ENCODE peak calls at places on chromosomes 6 and 20, in six cellular contexts. F is H1, M is brain microvascular endothelial cell, Q is stomach, U is neural progenitor cell, D is heart right ventricle. E is an unnamed sample.

GRCh38 chr6:36376742-36377141 is 10.7 kb downstream of the ETV7 start:
- DNase-seq in U (no peak), D (no peak), F (no peak), M (no peak), Q (no peak), E (no peak)

GRCh38 chr20:24111858-24112257 is 123.3 kb upstream of the GGTLC1 start:
- DNase-seq in U (no peak), D (no peak), F (no peak), Q (no peak), M (no peak), E (no peak)

GRCh38 chr6:90466191-90466940 is 120.5 kb downstream of the MAP3K7 start:
- DNase-seq in U (peak), D (no peak), M (peak), F (no peak), Q (no peak), E (no peak)

GRCh38 chr6:166958926-166959861 is 2.8 kb upstream of the RNASET2 start:
- DNase-seq in M (no peak), F (no peak), Q (no peak), U (no peak), D (peak), E (no peak)

GRCh38 chr6:16836186-16836981 is 75.1 kb upstream of the ATXN1 start:
- DNase-seq in Q (no peak), D (peak), F (no peak), U (peak), M (no peak), E (no peak)

GRCh38 chr6:158270389-158271127 is 41.7 kb upstream of the TULP4 start:
- DNase-seq in D (peak), U (no peak), F (no peak), Q (no peak), M (no peak), E (no peak)

GRCh38 chr6:121590941-121591340 is 155.5 kb downstream of the GJA1 start:
- DNase-seq in D (no peak), U (no peak), F (no peak), Q (no peak), M (no peak), E (no peak)

GRCh38 chr6:7267071-7267470 is 45.9 kb downstream of the SSR1 start:
- DNase-seq in M (no peak), U (no peak), F (peak), D (no peak), Q (no peak), E (no peak)

GRCh38 chr6:159037746-159038290 is 7.0 kb downstream of the TAGAP start:
- DNase-seq in M (no peak), U (no peak), D (no peak), Q (no peak), F (no peak), E (no peak)

GRCh38 chr6:80769101-80769500 is 662.6 kb downstream of the BCKDHB start:
- DNase-seq in M (peak), U (no peak), Q (no peak), D (no peak), F (no peak), E (no peak)

GRCh38 chr6:27545271-27546046 is 72.6 kb upstream of the ZNF184 start:
- DNase-seq in D (no peak), Q (no peak), U (peak), M (peak), F (peak), E (no peak)

GRCh38 chr6:3755637-3756515 is 4.4 kb upstream of the PXDC1 start:
- DNase-seq in U (peak), Q (no peak), F (no peak), D (no peak), M (no peak), E (no peak)

GRCh38 chr20:10982692-10983091 is 308.9 kb upstream of the JAG1 start:
- DNase-seq in Q (no peak), M (peak), U (no peak), F (no peak), D (peak), E (peak)

GRCh38 chr6:26554669-26555504 is 16.7 kb downstream of the HMGN4 start:
- DNase-seq in M (peak), U (peak), F (peak), Q (no peak), D (no peak), E (no peak)

GRCh38 chr6:169420912-169421543 is 167.4 kb upstream of the THBS2 start:
- DNase-seq in D (no peak), Q (peak), M (peak), F (no peak), U (peak), E (no peak)

GRCh38 chr6:34834789-34835518 is 43.1 kb downstream of the BLTP3A start:
- DNase-seq in M (peak), U (no peak), F (no peak), D (no peak), Q (no peak), E (no peak)

GRCh38 chr6:43547202-43547601 is 28.6 kb downstream of the XPO5 start:
- DNase-seq in D (no peak), M (no peak), F (no peak), Q (no peak), U (no peak), E (no peak)

GRCh38 chr6:14074723-14075503 is 42.7 kb upstream of the CD83 start:
- DNase-seq in F (no peak), Q (no peak), U (no peak), D (peak), M (peak), E (no peak)

GRCh38 chr6:90375681-90376439 is 79.2 kb upstream of the BACH2 start:
- DNase-seq in M (peak), Q (no peak), U (no peak), D (peak), F (no peak), E (no peak)

GRCh38 chr6:36590237-36590636 is 3.9 kb upstream of the SRSF3 start:
- DNase-seq in D (no peak), M (peak), F (no peak), Q (no peak), U (no peak), E (no peak)

GRCh38 chr20:33909331-33909921 is 84.3 kb upstream of the RALY start:
- DNase-seq in F (no peak), D (no peak), Q (peak), U (no peak), M (peak), E (no peak)

GRCh38 chr6:15997751-15998388 is 131.0 kb upstream of the MYLIP start:
- DNase-seq in F (no peak), M (no peak), Q (no peak), U (no peak), D (no peak), E (no peak)

GRCh38 chr6:35052694-35053565 is 88.2 kb downstream of the TCP11 start:
- DNase-seq in D (no peak), Q (no peak), M (no peak), F (no peak), U (peak), E (no peak)

GRCh38 chr6:5994999-5995698 is 11.6 kb downstream of the NRN1 start:
- DNase-seq in F (peak), D (no peak), U (no peak), Q (no peak), M (no peak), E (no peak)

GRCh38 chr20:41786158-41786557 is 168.0 kb upstream of the CHD6 start:
- DNase-seq in U (no peak), Q (no peak), D (no peak), M (no peak), F (no peak), E (no peak)

GRCh38 chr6:90039911-90040310 is 145.6 kb downstream of the GJA10 start:
- DNase-seq in F (no peak), U (no peak), D (no peak), M (no peak), Q (no peak), E (no peak)

GRCh38 chr6:81751388-81752083 is 945 bp downstream of the TENT5A start:
- DNase-seq in U (peak), D (peak), Q (peak), M (peak), F (peak), E (peak)

GRCh38 chr6:148520109-148520841 is 177.6 kb downstream of the SASH1 start:
- DNase-seq in M (no peak), Q (no peak), F (no peak), U (no peak), D (no peak), E (no peak)

GRCh38 chr6:136344420-136344819 is 54.8 kb upstream of the BCLAF1 start:
- DNase-seq in U (no peak), D (no peak), Q (no peak), F (no peak), M (peak), E (no peak)

GRCh38 chr20:41592516-41593192 is 25.5 kb downstream of the CHD6 start:
- DNase-seq in F (peak), D (no peak), Q (no peak), U (no peak), M (no peak), E (no peak)

GRCh38 chr6:35568967-35569606 is 56.4 kb upstream of the TULP1 start:
- DNase-seq in U (peak), Q (peak), F (peak), M (no peak), D (no peak), E (no peak)

GRCh38 chr20:37102571-37102970 is 6.8 kb upstream of the RBL1 start:
- DNase-seq in M (no peak), D (no peak), U (no peak), F (no peak), Q (no peak), E (no peak)

GRCh38 chr6:108578595-108579038 is 17.9 kb downstream of the FOXO3 start:
- DNase-seq in D (no peak), U (no peak), F (no peak), M (peak), Q (no peak), E (no peak)

GRCh38 chr20:45890077-45890996 is 671 bp downstream of the NEURL2 start:
- DNase-seq in M (peak), D (peak), F (peak), Q (peak), U (peak), E (no peak)

GRCh38 chr6:80163754-80164187 is 57.3 kb downstream of the BCKDHB start:
- DNase-seq in U (no peak), F (no peak), D (no peak), Q (no peak), M (peak), E (no peak)

GRCh38 chr6:126614642-126615504 is 275.0 kb downstream of the CENPW start:
- DNase-seq in Q (no peak), D (no peak), F (peak), M (no peak), U (peak), E (no peak)

GRCh38 chr6:137571854-137572253 is 77.7 kb upstream of the OLIG3 start:
- DNase-seq in Q (peak), F (peak), U (peak), M (peak), D (no peak), E (no peak)

GRCh38 chr20:8509809-8510208 is 377.7 kb downstream of the PLCB1 start:
- DNase-seq in U (no peak), F (no peak), Q (no peak), D (no peak), M (no peak), E (no peak)

DNA sequence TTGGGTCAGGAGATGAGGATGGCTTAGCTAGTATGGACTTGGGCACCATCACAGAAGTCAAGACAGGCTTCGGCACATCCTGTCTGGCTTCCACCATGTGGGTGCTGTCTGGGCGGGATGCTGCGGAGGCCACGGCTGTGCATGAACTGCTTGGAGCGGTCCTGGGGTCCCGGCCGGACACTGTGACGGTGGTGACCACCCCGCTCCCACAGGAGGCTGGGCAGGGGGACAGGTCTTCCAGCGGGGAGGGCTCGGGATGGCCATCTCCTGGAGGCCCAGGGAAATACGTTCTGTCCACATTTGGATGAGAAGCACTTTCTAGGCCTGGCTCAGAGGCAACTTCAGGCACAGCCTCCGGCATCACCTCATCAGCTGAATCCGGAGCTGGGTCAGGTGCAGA is 32.1 kb upstream of the TCFL5 start:
- DNase-seq in U (peak), D (no peak), F (no peak), M (no peak), Q (no peak), E (no peak)
- TF ChIP-seq CTCF in U (peak), D (no peak), F (peak), M (peak), Q (no peak), E (no peak)

DNA sequence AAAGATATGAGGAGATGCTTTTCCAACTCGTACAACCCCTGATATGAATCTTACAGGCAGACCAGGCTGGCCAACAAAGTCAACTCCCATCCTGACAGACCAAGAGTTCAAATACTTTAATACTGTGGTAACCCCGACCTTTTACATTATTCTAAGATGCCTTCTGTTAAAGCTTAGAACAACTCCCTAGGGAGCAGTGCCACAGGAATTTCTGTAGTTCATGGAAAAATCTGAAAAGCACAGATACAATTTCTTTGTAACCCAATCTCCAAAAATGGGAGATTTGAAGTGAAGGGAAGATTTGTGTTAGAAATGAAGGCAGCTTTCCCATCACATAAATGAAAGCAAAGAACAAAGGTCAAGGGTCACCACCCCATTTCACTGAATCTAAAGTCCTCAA is 151.3 kb upstream of the BEND6 start:
- DNase-seq in M (peak), Q (no peak), F (no peak), U (no peak), D (no peak), E (no peak)
- H3K27ac ChIP-seq in M (peak), Q (no peak), F (no peak), U (peak), D (no peak), E (no peak)

GRCh38 chr20:57709823-57710799 is at the start of gene PMEPA1:
- DNase-seq in F (peak), U (peak), M (peak), D (peak), Q (peak), E (peak)

GRCh38 chr20:57712851-57713504 is 3.2 kb upstream of the PMEPA1 start:
- DNase-seq in Q (no peak), M (no peak), D (no peak), F (no peak), U (no peak), E (no peak)

GRCh38 chr20:57710841-57711240 is 1.0 kb upstream of the PMEPA1 start:
- DNase-seq in U (no peak), Q (no peak), D (no peak), F (no peak), M (no peak), E (no peak)

GRCh38 chr20:57711826-57712225 is 2.0 kb upstream of the PMEPA1 start:
- DNase-seq in U (no peak), F (no peak), M (no peak), Q (no peak), D (no peak), E (no peak)

DNA sequence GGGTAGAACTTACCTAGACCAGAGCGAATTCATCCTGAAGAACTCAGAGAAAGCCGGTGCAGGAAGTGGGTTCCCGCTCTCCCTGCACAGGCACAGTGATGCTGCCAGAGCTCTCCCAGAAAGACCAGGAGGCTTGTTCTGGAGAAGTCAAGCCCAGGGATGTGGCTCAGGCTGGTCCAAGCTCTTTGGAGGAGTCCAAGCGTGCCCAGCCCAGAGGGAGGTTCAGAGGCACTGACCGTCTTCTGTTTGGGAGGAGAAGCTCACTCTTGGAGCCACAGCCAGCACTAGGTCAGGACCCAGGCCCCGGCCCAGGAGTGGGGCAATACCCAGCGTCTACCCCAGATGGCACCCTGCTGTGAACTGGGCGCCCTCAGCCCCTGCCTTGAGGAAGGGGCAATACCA is 1.5 kb upstream of the PMEPA1 start:
- DNase-seq in M (no peak), Q (no peak), F (no peak), D (no peak), U (no peak), E (no peak)
- TF ChIP-seq CTCF in M (peak), Q (no peak), F (no peak), D (no peak), U (no peak), E (no peak)

GRCh38 chr6:53313784-53314382 is 34.9 kb downstream of the ELOVL5 start:
- DNase-seq in F (no peak), M (peak), U (no peak), Q (no peak), D (no peak), E (no peak)

GRCh38 chr6:53312355-53312754 is 36.4 kb downstream of the ELOVL5 start:
- DNase-seq in M (no peak), D (no peak), U (no peak), F (no peak), Q (no peak), E (no peak)

GRCh38 chr6:53318429-53318828 is 30.3 kb downstream of the ELOVL5 start:
- DNase-seq in Q (no peak), F (no peak), U (no peak), D (no peak), M (no peak), E (no peak)

GRCh38 chr6:53317861-53318260 is 30.9 kb downstream of the ELOVL5 start:
- DNase-seq in Q (no peak), U (no peak), D (no peak), M (no peak), F (no peak), E (no peak)

GRCh38 chr6:53315086-53315724 is 33.5 kb downstream of the ELOVL5 start:
- DNase-seq in F (no peak), U (no peak), M (no peak), Q (no peak), D (no peak), E (no peak)
- H3K27ac ChIP-seq in F (no peak), U (no peak), M (no peak), Q (no peak), D (no peak), E (no peak)

GRCh38 chr6:77620290-77620882 is 32.5 kb upstream of the MEI4 start:
- DNase-seq in M (peak), U (peak), Q (peak), D (no peak), F (no peak), E (no peak)
- TF ChIP-seq CTCF in M (peak), U (peak), Q (no peak), D (no peak), F (no peak), E (no peak)

GRCh38 chr20:35329435-35330139 is 37.4 kb upstream of the FAM83C start:
- DNase-seq in Q (peak), U (peak), M (no peak), D (no peak), F (peak), E (no peak)

GRCh38 chr20:35332540-35333200 is 40.4 kb upstream of the FAM83C start:
- DNase-seq in Q (no peak), F (no peak), D (no peak), U (no peak), M (no peak), E (no peak)

GRCh38 chr20:35334511-35335101 is 42.4 kb upstream of the FAM83C start:
- DNase-seq in Q (no peak), D (no peak), M (no peak), F (no peak), U (no peak), E (no peak)

GRCh38 chr20:35328689-35329088 is 36.5 kb upstream of the FAM83C start:
- DNase-seq in M (no peak), F (no peak), U (no peak), Q (no peak), D (no peak), E (no peak)

GRCh38 chr20:35333606-35334005 is 41.4 kb upstream of the FAM83C start:
- DNase-seq in M (no peak), F (no peak), Q (no peak), D (no peak), U (no peak), E (no peak)
- H3K27ac ChIP-seq in M (no peak), F (no peak), Q (peak), D (no peak), U (no peak), E (no peak)